ENCODE peak calls at places on chromosomes 7 and 10, in ten cellular contexts. N, Q, E, K, T, D, M, I, L and V are unnamed samples.
A peak's percentile ranks its signal among the peaks of the same experiment; 100 is the strongest.

GRCh38 chr10:44035474-44036197 is 349.3 kb downstream of the CXCL12 start:
- DNase-seq in N (no peak), Q (no peak), E (no peak), K (no peak), T (no peak), D (no peak), M (no peak), I (no peak), L (no peak), V (no peak)

GRCh38 chr10:69375307-69376151 is 41.2 kb downstream of the TACR2 start:
- DNase-seq in N (peak; percentile 95), Q (peak; percentile 92), E (no peak), K (no peak), T (peak; percentile 94), D (no peak), M (no peak), I (peak; percentile 63), L (no peak), V (no peak)

GRCh38 chr10:35316346-35316967 is 19.9 kb upstream of the CCNY start:
- DNase-seq in N (no peak), Q (no peak), E (no peak), K (no peak), T (no peak), D (no peak), M (no peak), I (no peak), L (no peak), V (no peak)

GRCh38 chr7:138151731-138152577 is 75.7 kb downstream of the AKR1D1 start:
- DNase-seq in N (no peak), Q (no peak), E (no peak), K (no peak), T (no peak), D (no peak), M (no peak), I (no peak), L (no peak), V (no peak)

GRCh38 chr7:30931161-30931926 is 19.7 kb downstream of the AQP1 start:
- DNase-seq in N (peak; percentile 54), Q (no peak), E (no peak), K (peak; percentile 39), T (no peak), D (peak; percentile 28), M (peak; percentile 76), I (peak; percentile 53), L (peak; percentile 36), V (no peak)

GRCh38 chr7:24717247-24717622 is 40.0 kb downstream of the GSDME start:
- DNase-seq in N (peak; percentile 29), Q (no peak), E (no peak), K (no peak), T (no peak), D (no peak), M (peak; percentile 65), I (no peak), L (no peak), V (no peak)

GRCh38 chr10:11725912-11726311 is 16.3 kb upstream of the ECHDC3 start:
- DNase-seq in N (no peak), Q (no peak), E (no peak), K (no peak), T (no peak), D (no peak), M (no peak), I (no peak), L (no peak), V (no peak)

GRCh38 chr10:44259090-44259874 is 125.6 kb downstream of the CXCL12 start:
- DNase-seq in N (peak; percentile 52), Q (no peak), E (no peak), K (no peak), T (no peak), D (no peak), M (no peak), I (no peak), L (no peak), V (no peak)

GRCh38 chr10:111018021-111018420 is 58.8 kb upstream of the ADRA2A start:
- DNase-seq in N (no peak), Q (no peak), E (no peak), K (no peak), T (no peak), D (no peak), M (no peak), I (peak; percentile 14), L (no peak), V (no peak)

GRCh38 chr10:58734116-58734515 is 221.4 kb downstream of the BICC1 start:
- DNase-seq in N (no peak), Q (no peak), E (no peak), K (no peak), T (no peak), D (no peak), M (no peak), I (peak; percentile 58), L (no peak), V (no peak)

GRCh38 chr10:11086177-11086576 is 68.5 kb downstream of the CELF2 start:
- DNase-seq in N (no peak), Q (no peak), E (no peak), K (no peak), T (no peak), D (no peak), M (no peak), I (peak; percentile 31), L (no peak), V (no peak)

GRCh38 chr10:50501478-50501877 is 122.3 kb downstream of the SGMS1 start:
- DNase-seq in N (no peak), Q (no peak), E (no peak), K (no peak), T (no peak), D (no peak), M (no peak), I (peak; percentile 54), L (no peak), V (no peak)

GRCh38 chr10:87845624-87846377 is 17.5 kb downstream of the KLLN start:
- DNase-seq in N (no peak), Q (no peak), E (no peak), K (peak; percentile 83), T (no peak), D (no peak), M (no peak), I (peak; percentile 70), L (no peak), V (no peak)

GRCh38 chr7:94008537-94008936 is 4.4 kb upstream of the BET1 start:
- DNase-seq in N (no peak), Q (no peak), E (no peak), K (peak; percentile 31), T (no peak), D (no peak), M (no peak), I (no peak), L (no peak), V (no peak)

GRCh38 chr10:97196213-97197029 is 10.7 kb upstream of the SLIT1 start:
- DNase-seq in N (peak; percentile 91), Q (no peak), E (peak; percentile 55), K (peak; percentile 10), T (peak; percentile 52), D (peak; percentile 55), M (no peak), I (peak; percentile 47), L (peak; percentile 56), V (peak; percentile 54)

DNA sequence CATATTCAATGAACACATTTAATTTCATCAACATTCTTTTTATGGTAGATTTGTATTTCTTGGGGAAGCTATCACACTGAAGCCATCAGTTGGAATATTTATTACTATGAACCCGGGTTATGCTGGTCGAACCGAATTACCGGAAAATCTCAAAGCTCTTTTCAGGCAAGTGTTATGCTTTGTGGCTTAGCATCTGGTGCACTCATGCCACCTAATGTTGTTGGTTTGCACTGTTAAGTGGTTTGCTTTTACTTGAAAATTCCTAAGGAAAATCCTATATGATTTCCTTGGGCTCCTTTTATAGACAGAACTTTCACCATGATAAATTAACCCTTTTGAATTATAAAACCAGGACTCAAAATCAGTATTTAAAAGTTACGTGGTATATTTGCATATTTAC is 147.9 kb downstream of the DNAH11 start:
- DNase-seq in N (no peak), Q (no peak), E (no peak), K (no peak), T (no peak), D (no peak), M (no peak), I (peak; percentile 15), L (no peak), V (no peak)
- TF ChIP-seq CTCF in N (peak; percentile 27), Q (no peak), E (no peak), K (no peak), T (no peak), D (no peak), M (no peak), I (peak; percentile 11), L (no peak), V (no peak)

GRCh38 chr7:45092100-45092930 is 3.5 kb upstream of the NACAD start:
- DNase-seq in N (peak; percentile 45), Q (no peak), E (no peak), K (no peak), T (no peak), D (no peak), M (no peak), I (peak; percentile 38), L (no peak), V (no peak)
- TF ChIP-seq CTCF in N (no peak), Q (no peak), E (no peak), K (no peak), T (no peak), D (no peak), M (no peak), I (no peak), L (no peak), V (no peak)

DNA sequence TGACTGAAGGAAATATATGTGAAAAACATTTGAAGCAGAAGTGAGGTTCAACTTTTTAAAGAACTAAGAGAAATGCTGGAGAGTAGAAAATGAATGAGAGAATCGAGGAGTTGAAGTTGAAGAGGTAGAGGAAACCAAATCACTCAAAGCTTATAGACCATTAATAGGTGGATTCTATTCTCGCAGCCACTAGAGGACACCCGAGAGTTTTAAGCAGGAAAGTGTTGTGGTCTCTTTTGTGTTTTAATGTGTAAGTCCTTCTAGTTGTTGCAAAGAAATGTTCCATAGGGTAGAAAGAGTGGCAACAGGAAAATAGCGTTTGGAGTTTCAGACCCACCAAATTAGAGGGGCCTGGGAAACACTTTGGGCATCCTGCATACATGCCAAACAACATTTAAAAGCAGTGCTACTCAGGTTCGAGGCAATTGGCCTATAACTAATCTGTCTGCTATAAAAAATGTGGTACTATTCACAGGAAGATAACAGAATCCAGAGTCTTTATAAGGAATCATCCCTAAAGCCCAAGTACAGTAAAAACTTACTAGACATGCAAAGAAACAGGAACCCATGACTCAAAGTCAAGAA is 75.3 kb upstream of the TAS2R16 start:
- DNase-seq in N (peak; percentile 59), Q (no peak), E (no peak), K (no peak), T (no peak), D (no peak), M (no peak), I (peak; percentile 16), L (no peak), V (peak; percentile 4)
- TF ChIP-seq CTCF in N (peak; percentile 75), Q (no peak), E (no peak), K (peak; percentile 21), T (no peak), D (no peak), M (peak; percentile 35), I (peak; percentile 45), L (no peak), V (peak; percentile 62)

DNA sequence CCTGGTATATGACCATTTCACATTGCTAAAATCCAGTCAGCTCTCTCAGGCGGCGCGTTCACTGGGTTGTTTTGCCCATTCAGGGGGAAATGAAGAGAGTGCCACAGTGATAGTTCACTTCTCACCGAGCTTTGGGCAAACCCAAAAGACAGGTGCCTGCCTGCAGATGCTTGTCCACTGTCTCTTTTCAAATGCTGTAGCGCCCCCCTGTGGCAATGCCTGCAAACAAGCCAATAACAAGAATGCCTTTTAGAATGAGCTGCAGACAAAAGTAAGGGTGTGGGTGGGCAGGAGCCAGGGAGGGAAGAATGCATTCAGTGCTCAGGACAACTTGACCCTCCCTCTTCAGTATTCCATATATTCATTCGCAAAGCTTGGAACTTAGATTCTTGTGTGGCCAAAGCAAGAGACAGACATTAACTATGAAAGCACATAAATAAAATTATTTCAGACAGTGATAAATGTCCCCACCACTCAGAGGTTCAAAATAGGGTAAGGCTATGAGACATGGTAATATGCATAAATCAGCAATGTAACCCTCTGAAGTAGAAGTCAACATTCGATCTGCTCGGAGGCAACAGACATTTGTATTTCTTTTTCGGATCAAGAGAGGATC is 86.9 kb downstream of the JAZF1 start:
- DNase-seq in N (peak; percentile 98), Q (peak; percentile 74), E (peak; percentile 18), K (no peak), T (peak; percentile 61), D (peak; percentile 60), M (peak; percentile 91), I (peak; percentile 72), L (peak; percentile 82), V (peak; percentile 62)
- TF ChIP-seq CTCF in N (peak; percentile 91), Q (peak; percentile 69), E (no peak), K (peak; percentile 73), T (no peak), D (peak; percentile 32), M (peak; percentile 75), I (peak; percentile 71), L (peak; percentile 52), V (peak; percentile 65)